ENCODE peak calls at places on chromosomes 1 and 21, in six cellular contexts. P is endodermal cell, Z is SK-N-DZ, D is AG10803, T is GM12864, E is adipocyte. W is an unnamed sample.

GRCh38 chr1:32201011-32201855 is 838 bp downstream of the CCDC28B start:
- DNase-seq in E (peak; percentile 77), Z (peak; percentile 32), D (peak; percentile 51), P (peak; percentile 88), T (peak; percentile 61), W (peak; percentile 72)

GRCh38 chr21:45026833-45027232 is 47.5 kb upstream of the ADARB1 start:
- DNase-seq in E (no peak), D (no peak), Z (peak; percentile 41), T (no peak), P (peak; percentile 73), W (no peak)

GRCh38 chr1:203867816-203868215 is 6.4 kb downstream of the SNRPE start:
- DNase-seq in D (no peak), T (no peak), Z (no peak), P (no peak), E (no peak), W (no peak)

GRCh38 chr21:14693997-14694396 is 147.9 kb upstream of the SAMSN1 start:
- DNase-seq in T (no peak), E (no peak), P (no peak), D (no peak), Z (no peak), W (no peak)

GRCh38 chr1:25649505-25650218 is 33.1 kb downstream of the MAN1C1 start:
- DNase-seq in T (no peak), P (no peak), Z (no peak), D (no peak), E (no peak), W (no peak)

GRCh38 chr1:162374406-162374805 is 2.2 kb downstream of the SPATA46 start:
- DNase-seq in E (no peak), P (no peak), D (no peak), T (no peak), Z (no peak), W (no peak)

GRCh38 chr1:70034403-70034802 is 171.0 kb downstream of the LRRC40 start:
- DNase-seq in T (no peak), D (peak; percentile 64), Z (peak; percentile 40), E (peak; percentile 52), P (peak; percentile 82), W (no peak)

GRCh38 chr1:87963566-87963965 is 634.9 kb downstream of the LMO4 start:
- DNase-seq in E (no peak), D (no peak), T (no peak), P (no peak), Z (no peak), W (no peak)

GRCh38 chr1:245788269-245788668 is 633.5 kb downstream of the KIF26B start:
- DNase-seq in D (peak; percentile 97), Z (no peak), P (no peak), E (peak; percentile 93), T (no peak), W (no peak)

GRCh38 chr1:94702440-94702810 is 117.7 kb upstream of the SLC44A3 start:
- DNase-seq in Z (no peak), E (peak; percentile 40), T (no peak), D (peak; percentile 85), P (peak; percentile 56), W (no peak)

GRCh38 chr1:202047977-202048376 is 37.6 kb downstream of the ELF3 start:
- DNase-seq in P (no peak), D (no peak), Z (no peak), T (no peak), E (no peak), W (no peak)

W was measured in effector CD4-positive, alpha-beta T cell.